ENCODE peak calls at places on chromosomes 2 and 18, in four cellular contexts. T is K562, D is HepG2, H is H1. X is an unnamed sample. For H3K79me2, the result is how much of the 10 kb centered on the place peaks cover.

GRCh38 chr2:148554459-148555247 is 89.9 kb upstream of the EPC2 start:
- DNase-seq in T (no peak), D (no peak), H (peak), X (no peak)

GRCh38 chr2:69779258-69779989 is 37.5 kb downstream of the ANXA4 start:
- DNase-seq in T (peak), D (peak), H (no peak), X (peak)

GRCh38 chr2:98854675-98855074 is 81.3 kb downstream of the CRACDL start:
- DNase-seq in T (no peak), D (no peak), H (no peak), X (no peak)

GRCh38 chr2:20061476-20061875 is 10.0 kb upstream of the LAPTM4A start:
- DNase-seq in T (no peak), D (no peak), H (no peak), X (no peak)

GRCh38 chr18:65221115-65221514 is 529.7 kb upstream of the CDH7 start:
- DNase-seq in T (no peak), D (no peak), H (no peak), X (no peak)

GRCh38 chr2:143284087-143284675 is 155.0 kb downstream of the ARHGAP15 start:
- DNase-seq in T (peak), D (peak), H (no peak), X (peak)

GRCh38 chr2:224918626-224919471 is 123.4 kb downstream of the DOCK10 start:
- DNase-seq in T (no peak), D (no peak), H (no peak), X (no peak)

GRCh38 chr18:46656326-46657114 is 500 bp downstream of the LOXHD1 start:
- DNase-seq in T (no peak), D (no peak), H (no peak), X (no peak)

GRCh38 chr2:232887171-232887850 is 17.2 kb downstream of the SNORC start:
- DNase-seq in T (no peak), D (no peak), H (no peak), X (no peak)

GRCh38 chr2:137675584-137676327 is 288.5 kb upstream of the HNMT start:
- DNase-seq in T (no peak), D (no peak), H (no peak), X (no peak)

GRCh38 chr2:61439241-61440002 is 31.5 kb downstream of the USP34 start:
- DNase-seq in T (no peak), D (no peak), H (no peak), X (no peak)

GRCh38 chr2:191178806-191179514 is 28.2 kb upstream of the STAT4 start:
- DNase-seq in T (no peak), D (no peak), H (no peak), X (no peak)

GRCh38 chr2:168075446-168075845 is 171.9 kb downstream of the STK39 start:
- DNase-seq in T (no peak), D (no peak), H (no peak), X (no peak)

GRCh38 chr18:3441290-3441689 is 8.7 kb upstream of the TGIF1 start:
- DNase-seq in T (no peak), D (peak), H (no peak), X (peak)

DNA sequence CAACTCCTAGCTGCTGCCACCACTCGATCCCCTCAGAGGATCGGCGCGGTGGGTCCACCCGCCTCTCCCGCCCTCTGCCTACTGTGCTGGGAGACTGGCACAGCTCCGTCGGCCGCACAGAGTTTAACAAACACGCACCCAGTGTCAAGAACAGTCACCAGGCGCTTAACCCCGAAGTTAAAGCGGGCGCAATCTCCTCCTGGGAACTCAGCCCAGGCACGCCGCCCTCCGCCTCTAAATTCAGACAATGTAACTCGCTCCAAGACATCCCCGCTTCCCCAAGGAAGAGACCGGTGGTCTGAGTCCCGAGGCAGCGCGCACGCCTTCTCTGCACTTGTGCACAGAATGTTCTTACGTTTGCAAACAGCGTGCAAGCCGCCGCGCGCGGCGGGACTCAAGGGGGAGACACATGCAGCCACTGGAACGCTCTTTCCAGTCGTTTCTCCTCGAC is 533 bp downstream of the CXCR4 start:
- DNase-seq in T (peak), D (no peak), H (no peak), X (peak)
- TF ChIP-seq JUN in T (no peak), D (no peak), H (no peak), X (no peak)

DNA sequence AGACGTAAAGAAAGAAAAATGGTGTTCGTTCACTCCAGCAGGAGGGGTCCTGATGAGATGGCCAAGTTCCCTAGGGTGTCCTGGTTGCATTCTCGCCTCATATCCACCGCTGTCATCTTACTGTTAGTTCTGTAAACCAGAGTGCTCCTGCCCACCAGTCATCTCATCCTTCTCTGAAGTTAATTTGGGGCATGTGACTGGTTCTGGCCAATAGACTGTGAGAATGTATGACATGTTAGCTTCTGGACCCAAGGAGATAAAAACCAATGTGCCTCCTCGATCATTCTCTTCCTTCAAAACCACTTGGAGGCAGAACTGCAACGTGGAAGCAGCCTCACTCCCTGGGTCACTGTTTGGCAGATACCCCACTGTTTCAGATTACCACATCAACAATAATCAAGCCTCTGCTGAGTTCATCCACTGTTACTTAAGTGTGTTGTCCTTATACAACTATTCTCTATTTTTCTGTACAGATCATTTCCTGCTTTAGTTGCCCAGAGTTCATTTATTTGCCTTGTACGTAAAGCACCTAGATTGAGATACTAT is 759.1 kb downstream of the TSN start:
- DNase-seq in T (no peak), D (no peak), H (no peak), X (no peak)
- H3K4me2 ChIP-seq in T (no peak), D (no peak), H (no peak), X (no peak)

DNA sequence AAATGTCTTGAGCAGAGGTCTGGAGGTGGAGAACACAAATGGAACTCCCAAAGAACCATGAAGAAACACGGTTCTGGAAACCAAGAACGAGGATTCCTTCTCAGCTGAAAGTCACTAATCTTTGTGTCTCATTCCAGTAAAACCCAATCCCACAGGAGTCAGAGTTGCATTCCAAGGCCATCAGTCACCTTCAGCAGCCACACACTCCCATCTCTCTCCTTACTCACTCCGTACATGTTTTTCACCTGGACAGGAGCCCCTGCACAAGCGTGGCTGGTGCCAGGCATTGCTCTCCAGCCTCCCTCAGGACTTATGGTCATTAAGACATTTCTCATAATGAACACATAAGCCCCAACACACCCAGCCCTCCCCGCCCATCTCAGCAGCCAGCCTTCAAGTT is 175.4 kb upstream of the SIX2 start:
- DNase-seq in T (no peak), D (no peak), H (no peak), X (no peak)
- H3K79me2 ChIP-seq in T (under half), D (under half), H (under half), X (under half)

GRCh38 chr2:73982140-73982617 is 2.5 kb upstream of the TET3 start:
- DNase-seq in T (no peak), D (no peak), H (no peak), X (no peak)
- TF ChIP-seq JUN in T (no peak), D (no peak), H (no peak), X (no peak)

GRCh38 chr18:41530959-41531358 is 424.1 kb upstream of the PIK3C3 start:
- DNase-seq in T (no peak), D (no peak), H (no peak), X (no peak)
- H3K4me2 ChIP-seq in T (no peak), D (no peak), H (no peak), X (no peak)

DNA sequence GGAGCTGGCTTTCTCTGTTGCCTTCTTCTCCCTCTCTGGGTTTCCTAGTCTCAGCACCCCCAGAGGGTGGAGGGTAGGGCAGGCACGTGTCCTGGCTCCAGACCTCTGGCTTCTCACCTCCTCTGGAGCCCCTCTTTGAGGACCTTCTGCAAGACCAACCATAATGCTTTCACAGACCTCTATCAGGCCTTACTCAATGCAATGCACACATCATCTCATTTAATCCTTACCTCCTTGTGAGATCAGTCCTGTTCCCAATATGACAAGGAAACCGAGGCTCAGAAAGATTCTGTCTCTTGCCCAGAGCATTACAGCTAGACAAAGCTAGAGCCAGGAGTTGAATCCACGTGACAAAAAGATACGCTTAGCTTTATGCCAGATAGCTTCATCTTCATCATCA is 8.2 kb downstream of the ATOH8 start:
- DNase-seq in T (no peak), D (no peak), H (no peak), X (no peak)
- H3K79me2 ChIP-seq in T (under half), D (under half), H (under half), X (under half)